ENCODE peak calls at places on chromosomes 13 and 19, in seven cellular contexts. C is tibial nerve, F is B cell, S is left ventricle myocardium inferior, X is neural progenitor cell, M is fibroblast of mammary gland, R is bronchial epithelial cell. A is an unnamed sample.

GRCh38 chr19:38417544-38418506 is 8.2 kb downstream of the RASGRP4 start:
- DNase-seq in X (peak), C (no peak), M (no peak), S (peak), F (peak), R (peak), A (no peak)

GRCh38 chr19:48530044-48530720 is 18.5 kb upstream of the LMTK3 start:
- DNase-seq in M (no peak), C (no peak), F (no peak), S (no peak), R (no peak), X (no peak), A (no peak)

GRCh38 chr19:19040417-19040816 is 7.0 kb downstream of the ARMC6 start:
- DNase-seq in M (peak), F (no peak), X (no peak), R (peak), S (peak), C (peak), A (peak)

GRCh38 chr19:11073568-11073967 is 15.7 kb upstream of the LDLR start:
- DNase-seq in C (no peak), X (no peak), M (no peak), S (no peak), R (no peak), F (no peak), A (no peak)

GRCh38 chr19:21568816-21569496 is 63.6 kb downstream of the ZNF429 start:
- DNase-seq in M (peak), X (no peak), S (peak), R (peak), C (peak), F (peak), A (peak)

GRCh38 chr19:30076751-30077670 is 135.0 kb downstream of the URI1 start:
- DNase-seq in X (no peak), F (no peak), R (no peak), M (no peak), S (no peak), C (no peak), A (no peak)

GRCh38 chr13:31209172-31209818 is 9.5 kb downstream of the B3GLCT start:
- DNase-seq in X (peak), R (no peak), M (peak), S (peak), F (no peak), C (no peak), A (no peak)

GRCh38 chr19:31223805-31224534 is 125.3 kb downstream of the TSHZ3 start:
- DNase-seq in F (no peak), R (peak), M (peak), S (no peak), C (no peak), X (no peak), A (no peak)

DNA sequence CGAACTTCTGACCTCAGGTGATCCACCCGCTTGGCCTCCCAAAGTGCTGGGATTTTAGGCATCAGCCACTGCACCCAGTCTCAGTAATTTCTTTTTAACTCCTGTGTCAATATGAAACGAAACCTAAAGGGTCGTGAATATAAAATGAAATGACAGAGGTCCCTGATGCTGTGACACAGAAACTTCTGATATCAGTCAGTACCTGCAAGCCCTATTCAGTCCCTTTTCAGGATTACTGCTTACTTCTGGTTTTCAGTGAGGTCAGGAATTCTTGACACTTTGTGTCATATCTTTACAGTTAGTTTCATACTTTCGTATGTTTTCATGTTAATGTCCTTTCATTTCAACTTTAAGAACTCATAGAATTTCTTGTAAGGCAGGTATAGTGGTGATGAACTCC is 58.7 kb downstream of the RNF17 start:
- DNase-seq in C (no peak), F (no peak), M (no peak), R (no peak), X (no peak), S (no peak), A (no peak)
- TF ChIP-seq CTCF in C (no peak), F (no peak), M (no peak), R (no peak), X (no peak), S (no peak), A (no peak)

DNA sequence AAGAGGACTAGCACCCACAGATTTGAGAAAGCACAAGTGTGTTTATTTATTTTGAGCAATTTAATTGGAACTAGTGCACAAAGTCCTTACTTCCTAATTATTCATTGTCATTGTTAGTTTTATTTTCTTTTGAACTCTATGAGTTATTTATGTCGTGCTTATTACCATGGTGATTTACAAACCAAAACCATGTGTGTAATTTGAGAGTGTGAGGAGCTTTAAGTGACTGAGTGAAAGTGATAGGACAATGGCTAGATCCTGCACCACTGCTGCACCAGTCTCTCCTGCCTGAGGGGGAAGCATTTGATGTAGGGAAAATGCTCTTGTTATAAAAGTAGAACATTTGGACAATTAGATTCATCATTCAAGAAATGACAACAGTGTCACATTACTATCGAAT is 172.3 kb upstream of the KLF12 start:
- DNase-seq in C (no peak), S (no peak), X (no peak), M (peak), R (no peak), F (no peak), A (no peak)
- TF ChIP-seq CTCF in C (no peak), S (no peak), X (peak), M (no peak), R (no peak), F (no peak), A (no peak)

GRCh38 chr19:56597696-56598095 is 2.6 kb downstream of the ZNF71 start:
- DNase-seq in F (no peak), C (no peak), X (no peak), R (no peak), S (no peak), M (peak), A (no peak)

GRCh38 chr19:56595548-56595899 is 422 bp downstream of the ZNF71 start:
- DNase-seq in X (no peak), M (peak), C (no peak), F (no peak), S (no peak), R (peak), A (no peak)

GRCh38 chr19:56596676-56597075 is 1.6 kb downstream of the ZNF71 start:
- DNase-seq in X (no peak), M (no peak), F (no peak), S (no peak), C (no peak), R (no peak), A (no peak)

GRCh38 chr19:56594783-56595547 is at the start of gene ZNF71:
- DNase-seq in R (peak), X (peak), S (peak), C (peak), M (peak), F (peak), A (peak)

GRCh38 chr19:56594446-56594782 is 688 bp upstream of the ZNF71 start:
- DNase-seq in S (no peak), X (no peak), C (no peak), R (no peak), F (no peak), M (no peak), A (no peak)
- TF ChIP-seq CTCF in S (no peak), X (no peak), C (no peak), R (no peak), F (no peak), M (no peak), A (no peak)

GRCh38 chr19:34236035-34236793 is 18.1 kb upstream of the GARRE1 start:
- DNase-seq in C (no peak), M (peak), X (no peak), R (no peak), S (no peak), F (no peak), A (no peak)

GRCh38 chr19:34237939-34238338 is 16.4 kb upstream of the GARRE1 start:
- DNase-seq in M (no peak), C (no peak), X (no peak), F (no peak), S (no peak), R (no peak), A (no peak)

GRCh38 chr19:34237283-34237682 is 17.1 kb upstream of the GARRE1 start:
- DNase-seq in X (no peak), R (no peak), C (no peak), M (no peak), S (no peak), F (no peak), A (no peak)

GRCh38 chr19:34232566-34233481 is 21.5 kb upstream of the GARRE1 start:
- DNase-seq in X (no peak), F (no peak), S (peak), M (peak), R (peak), C (no peak), A (no peak)

GRCh38 chr19:34235425-34235940 is 18.9 kb upstream of the GARRE1 start:
- DNase-seq in X (no peak), C (no peak), F (no peak), R (no peak), M (no peak), S (no peak), A (no peak)
- TF ChIP-seq CTCF in X (no peak), C (no peak), F (no peak), R (no peak), M (no peak), S (no peak), A (no peak)

GRCh38 chr13:99749627-99750026 is 221.9 kb downstream of the ZIC5 start:
- DNase-seq in C (no peak), S (no peak), F (no peak), R (no peak), M (no peak), X (peak), A (no peak)

GRCh38 chr13:99746857-99747710 is 224.5 kb downstream of the ZIC5 start:
- DNase-seq in M (no peak), R (no peak), F (no peak), C (no peak), X (peak), S (no peak), A (no peak)

GRCh38 chr13:99752373-99752772 is 219.2 kb downstream of the ZIC5 start:
- DNase-seq in M (no peak), R (no peak), F (no peak), C (no peak), X (no peak), S (no peak), A (no peak)

GRCh38 chr13:99751517-99752199 is 219.9 kb downstream of the ZIC5 start:
- DNase-seq in R (no peak), M (no peak), X (no peak), S (no peak), F (no peak), C (no peak), A (no peak)

GRCh38 chr13:99750951-99751350 is 220.6 kb downstream of the ZIC5 start:
- DNase-seq in S (no peak), R (no peak), X (no peak), C (no peak), F (no peak), M (no peak), A (no peak)
- TF ChIP-seq CTCF in S (no peak), R (no peak), X (no peak), C (no peak), F (no peak), M (no peak), A (no peak)

GRCh38 chr19:57887195-57887941 is 1.5 kb downstream of the ZNF814 start:
- DNase-seq in X (peak), R (peak), F (no peak), M (no peak), S (no peak), C (no peak), A (no peak)
- TF ChIP-seq CTCF in X (peak), R (no peak), F (no peak), M (no peak), S (no peak), C (no peak), A (no peak)

GRCh38 chr19:40603071-40603718 is 2.0 kb downstream of the LTBP4 start:
- DNase-seq in C (no peak), M (no peak), S (no peak), F (no peak), R (peak), X (peak), A (no peak)
- TF ChIP-seq CTCF in C (no peak), M (no peak), S (no peak), F (no peak), R (no peak), X (no peak), A (no peak)

GRCh38 chr19:2254052-2254872 is 2.0 kb downstream of the JSRP1 start:
- DNase-seq in S (no peak), X (peak), C (no peak), F (peak), M (no peak), R (no peak), A (no peak)
- TF ChIP-seq CTCF in S (peak), X (peak), C (no peak), F (no peak), M (peak), R (peak), A (no peak)